ENCODE peak calls at places on chromosomes 7 and 10, in five cellular contexts. U is nucleus accumbens, B is right cardiac atrium, P is cardiac fibroblast, Q is adipocyte. E is an unnamed sample.

GRCh38 chr7:135012229-135012628 is 25.9 kb downstream of the AGBL3 start:
- DNase-seq in U (no peak), P (no peak), Q (no peak), B (no peak), E (no peak)

GRCh38 chr10:93921338-93921737 is 27.6 kb downstream of the SLC35G1 start:
- DNase-seq in P (peak), Q (no peak), U (no peak), B (no peak), E (peak)

GRCh38 chr7:87816389-87816788 is 59.8 kb downstream of the SLC25A40 start:
- DNase-seq in P (no peak), Q (no peak), B (no peak), U (no peak), E (no peak)

GRCh38 chr10:132418520-132419416 is 21.8 kb downstream of the PWWP2B start:
- DNase-seq in U (no peak), P (peak), Q (no peak), B (peak), E (peak)

GRCh38 chr7:19491371-19491770 is 217.5 kb downstream of the POLR1F start:
- DNase-seq in B (no peak), Q (no peak), P (no peak), U (no peak), E (no peak)

GRCh38 chr10:8873310-8873709 is 818.8 kb downstream of the GATA3 start:
- DNase-seq in B (no peak), U (no peak), Q (no peak), P (no peak), E (no peak)

GRCh38 chr7:148242271-148242801 is 348.2 kb upstream of the C7orf33 start:
- DNase-seq in P (peak), Q (peak), B (no peak), U (no peak), E (peak)

GRCh38 chr7:155409980-155410379 is 47.9 kb upstream of the EN2 start:
- DNase-seq in P (no peak), U (no peak), Q (no peak), B (no peak), E (no peak)

GRCh38 chr7:75993689-75994387 is 557 bp downstream of the TMEM120A start:
- DNase-seq in P (peak), B (peak), U (no peak), Q (peak), E (peak)

GRCh38 chr7:102859084-102859798 is 53.6 kb upstream of the LRRC17 start:
- DNase-seq in B (no peak), Q (no peak), P (no peak), U (no peak), E (no peak)

GRCh38 chr7:31122649-31123058 is 70.5 kb downstream of the ADCYAP1R1 start:
- DNase-seq in Q (peak), B (peak), P (peak), U (no peak), E (peak)

GRCh38 chr7:74581916-74582440 is 75.5 kb upstream of the GTF2I start:
- DNase-seq in B (no peak), P (no peak), Q (no peak), U (no peak), E (no peak)

GRCh38 chr7:37642028-37642540 is 41.5 kb upstream of the GPR141 start:
- DNase-seq in P (no peak), B (no peak), Q (no peak), U (no peak), E (no peak)

GRCh38 chr10:71126432-71126831 is 85.9 kb upstream of the UNC5B start:
- DNase-seq in U (no peak), P (no peak), Q (no peak), B (no peak), E (no peak)

GRCh38 chr7:99975782-99976521 is at the start of gene AZGP1:
- DNase-seq in U (no peak), B (no peak), Q (no peak), P (peak), E (no peak)

GRCh38 chr7:10950494-10950893 is 23.2 kb upstream of the PHF14 start:
- DNase-seq in P (no peak), B (no peak), U (no peak), Q (no peak), E (no peak)

GRCh38 chr7:108079291-108080057 is 50.7 kb downstream of the LAMB4 start:
- DNase-seq in B (no peak), Q (peak), P (peak), U (no peak), E (no peak)

GRCh38 chr7:150335101-150335773 is 6.2 kb downstream of the RARRES2 start:
- DNase-seq in U (no peak), Q (peak), B (no peak), P (peak), E (no peak)

GRCh38 chr7:33774762-33775523 is 130.4 kb upstream of the BMPER start:
- DNase-seq in P (peak), U (no peak), Q (peak), B (peak), E (no peak)

GRCh38 chr10:4144802-4145201 is 359.8 kb upstream of the KLF6 start:
- DNase-seq in U (no peak), Q (peak), B (no peak), P (peak), E (no peak)

GRCh38 chr10:22624289-22624738 is 90.1 kb downstream of the PIP4K2A start:
- DNase-seq in U (no peak), Q (peak), P (peak), B (no peak), E (no peak)

GRCh38 chr7:27868117-27868516 is 128.2 kb downstream of the TAX1BP1 start:
- DNase-seq in B (no peak), U (no peak), P (peak), Q (no peak), E (no peak)

GRCh38 chr7:123367508-123368122 is 166.8 kb downstream of the IQUB start:
- DNase-seq in Q (peak), U (no peak), B (no peak), P (peak), E (peak)

GRCh38 chr7:147811923-147812322 is 778.6 kb upstream of the C7orf33 start:
- DNase-seq in Q (no peak), P (no peak), B (no peak), U (no peak), E (no peak)

GRCh38 chr10:45040921-45041320 is 40.2 kb downstream of the ZNF22 start:
- DNase-seq in B (no peak), Q (peak), P (peak), U (no peak), E (no peak)

GRCh38 chr10:88042162-88043100 is 179.0 kb downstream of the PTEN start:
- DNase-seq in Q (peak), P (peak), B (no peak), U (no peak), E (no peak)

GRCh38 chr10:2925631-2926030 is 141.7 kb upstream of the PFKP start:
- DNase-seq in U (no peak), B (peak), Q (no peak), P (peak), E (no peak)

GRCh38 chr7:17941171-17941490 is 837 bp upstream of the SNX13 start:
- DNase-seq in B (no peak), P (peak), Q (peak), U (no peak), E (no peak)

GRCh38 chr7:120274482-120274881 is 1.5 kb downstream of the KCND2 start:
- DNase-seq in Q (no peak), P (no peak), B (peak), U (no peak), E (no peak)

GRCh38 chr10:123994417-123995081 is 98.8 kb downstream of the CHST15 start:
- DNase-seq in P (peak), U (peak), Q (peak), B (peak), E (peak)

GRCh38 chr7:141891338-141891737 is 24.9 kb upstream of the OR9A4 start:
- DNase-seq in Q (no peak), P (no peak), U (no peak), B (no peak), E (no peak)

GRCh38 chr10:77498210-77498609 is 139.4 kb downstream of the KCNMA1 start:
- DNase-seq in B (no peak), P (no peak), Q (no peak), U (no peak), E (no peak)

GRCh38 chr10:8262317-8262716 is 207.8 kb downstream of the GATA3 start:
- DNase-seq in U (no peak), P (no peak), Q (no peak), B (no peak), E (no peak)

GRCh38 chr7:157079116-157079515 is 59.6 kb upstream of the UBE3C start:
- DNase-seq in U (no peak), B (no peak), Q (no peak), P (no peak), E (no peak)

GRCh38 chr7:133836666-133837065 is 290.5 kb upstream of the LRGUK start:
- DNase-seq in P (no peak), Q (no peak), B (no peak), U (no peak), E (no peak)

GRCh38 chr10:49518982-49519578 is 19.8 kb downstream of the ERCC6 start:
- DNase-seq in Q (peak), B (no peak), U (no peak), P (peak), E (peak)

GRCh38 chr10:118471863-118472262 is 123.6 kb downstream of the PRLHR start:
- DNase-seq in U (no peak), B (no peak), P (peak), Q (peak), E (no peak)

E was measured in Caco-2.